ENCODE peak calls at places on chromosomes 4 and X, in four cellular contexts. N is GM12878, Z is H1, E is K562. Y is an unnamed sample.

GRCh38 chr4:175531405-175532091 is 280.5 kb downstream of the GPM6A start:
- DNase-seq in N (no peak), Z (no peak), E (no peak), Y (no peak)

GRCh38 chr4:99816611-99817309 is at the start of gene DAPP1:
- DNase-seq in N (peak; percentile 94), Z (no peak), E (no peak), Y (no peak)

GRCh38 chr4:73019462-73020047 is 50.0 kb downstream of the COX18 start:
- DNase-seq in N (no peak), Z (no peak), E (peak; percentile 22), Y (peak; percentile 23)

GRCh38 chr4:102263024-102263787 is 82.1 kb downstream of the SLC39A8 start:
- DNase-seq in N (no peak), Z (no peak), E (no peak), Y (peak; percentile 41)

GRCh38 chr4:26062221-26062620 is 148.2 kb downstream of the SMIM20 start:
- DNase-seq in N (no peak), Z (no peak), E (no peak), Y (no peak)

GRCh38 chr4:183096276-183096965 is 2.6 kb upstream of the WWC2 start:
- DNase-seq in N (no peak), Z (no peak), E (no peak), Y (no peak)

GRCh38 chr4:133584714-133585113 is 435.6 kb downstream of the PCDH10 start:
- DNase-seq in N (no peak), Z (peak; percentile 49), E (no peak), Y (peak; percentile 3)

GRCh38 chrX:150649096-150649870 is 43.9 kb upstream of the MTMR1 start:
- DNase-seq in N (no peak), Z (no peak), E (no peak), Y (no peak)

GRCh38 chr4:127916512-127916911 is 35.8 kb downstream of the PLK4 start:
- DNase-seq in N (no peak), Z (no peak), E (no peak), Y (no peak)

GRCh38 chr4:10703146-10703545 is 18.6 kb upstream of the CLNK start:
- DNase-seq in N (no peak), Z (no peak), E (no peak), Y (no peak)

GRCh38 chrX:2784026-2784425 is 32.2 kb downstream of the XG start:
- DNase-seq in N (no peak), Z (no peak), E (no peak), Y (no peak)

GRCh38 chr4:151462554-151462953 is 53.6 kb downstream of the FHIP1A start:
- DNase-seq in N (no peak), Z (no peak), E (no peak), Y (no peak)

GRCh38 chr4:71230258-71230594 is 108.6 kb upstream of the SLC4A4 start:
- DNase-seq in N (no peak), Z (no peak), E (no peak), Y (no peak)

GRCh38 chr4:176587920-176588319 is 204.8 kb downstream of the VEGFC start:
- DNase-seq in N (no peak), Z (no peak), E (no peak), Y (no peak)

GRCh38 chrX:54950730-54951375 is 30.2 kb downstream of the TRO start:
- DNase-seq in N (no peak), Z (no peak), E (no peak), Y (no peak)

GRCh38 chr4:141636771-141637460 is 533 bp downstream of the IL15 start:
- DNase-seq in N (no peak), Z (peak; percentile 70), E (no peak), Y (no peak)

GRCh38 chr4:163404080-163404479 is 60.4 kb downstream of the NPY5R start:
- DNase-seq in N (no peak), Z (no peak), E (no peak), Y (no peak)

GRCh38 chr4:53717064-53717549 is 125.8 kb upstream of the LNX1 start:
- DNase-seq in N (no peak), Z (no peak), E (no peak), Y (no peak)

GRCh38 chr4:106868381-106869035 is 167.6 kb downstream of the DKK2 start:
- DNase-seq in N (no peak), Z (no peak), E (no peak), Y (no peak)

GRCh38 chr4:120005527-120005926 is 61.1 kb downstream of the MAD2L1 start:
- DNase-seq in N (no peak), Z (no peak), E (no peak), Y (no peak)

GRCh38 chr4:180449395-180449956 is 1793.7 kb upstream of the TENM3 start:
- DNase-seq in N (no peak), Z (no peak), E (no peak), Y (peak; percentile 46)

GRCh38 chrX:57451426-57452020 is 140.3 kb upstream of the ZXDB start:
- DNase-seq in N (no peak), Z (no peak), E (no peak), Y (no peak)

GRCh38 chrX:78769933-78770332 is 22.4 kb downstream of the LPAR4 start:
- DNase-seq in N (no peak), Z (no peak), E (no peak), Y (no peak)

GRCh38 chrX:104670051-104670450 is 104.1 kb downstream of the IL1RAPL2 start:
- DNase-seq in N (no peak), Z (no peak), E (no peak), Y (no peak)

GRCh38 chr4:20276848-20277247 is 25.1 kb downstream of the SLIT2 start:
- DNase-seq in N (no peak), Z (no peak), E (no peak), Y (no peak)

GRCh38 chr4:7063362-7063761 is 4.5 kb downstream of the GRPEL1 start:
- DNase-seq in N (no peak), Z (no peak), E (no peak), Y (no peak)

GRCh38 chr4:105627620-105628019 is 75.2 kb downstream of the ARHGEF38 start:
- DNase-seq in N (no peak), Z (no peak), E (no peak), Y (no peak)

GRCh38 chr4:75908555-75908954 is 6.3 kb upstream of the PPEF2 start:
- DNase-seq in N (no peak), Z (no peak), E (no peak), Y (no peak)

GRCh38 chr4:145279122-145279960 is 99.0 kb upstream of the OTUD4 start:
- DNase-seq in N (no peak), Z (no peak), E (no peak), Y (no peak)

GRCh38 chr4:85741921-85742591 is 267.1 kb downstream of the ARHGAP24 start:
- DNase-seq in N (no peak), Z (no peak), E (no peak), Y (no peak)

GRCh38 chr4:94595880-94596483 is 144.2 kb downstream of the PDLIM5 start:
- DNase-seq in N (peak; percentile 8), Z (no peak), E (peak; percentile 15), Y (peak; percentile 48)

DNA sequence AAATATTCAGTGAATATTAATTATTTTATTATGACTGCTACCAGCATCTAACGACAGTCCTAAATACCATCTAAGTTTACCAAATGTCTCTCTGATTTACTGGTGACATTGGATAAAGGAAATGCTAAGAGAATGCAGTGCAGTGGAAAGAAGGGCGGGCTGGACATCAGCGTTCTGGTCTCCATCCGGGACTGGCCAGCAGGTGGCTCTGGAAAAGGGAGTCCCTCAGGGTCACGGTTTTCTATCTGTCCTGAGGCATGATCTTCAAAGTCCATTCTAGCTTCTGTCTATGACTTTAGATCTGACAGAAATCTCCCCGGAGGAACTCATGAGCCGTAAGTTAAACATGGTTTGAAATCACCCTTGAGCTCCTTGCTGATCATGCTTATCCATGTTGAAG is 3.3 kb downstream of the TRIM2 start:
- DNase-seq in N (no peak), Z (no peak), E (peak; percentile 46), Y (peak; percentile 28)
- TF ChIP-seq GABPA in N (no peak), Z (no peak), E (no peak), Y (no peak)

GRCh38 chrX:53433651-53434639 is at the start of gene HSD17B10:
- DNase-seq in N (peak; percentile 56), Z (peak; percentile 83), E (peak; percentile 93), Y (peak; percentile 69)
- TF ChIP-seq POLR2A in N (peak; percentile 86), Z (no peak), E (peak; percentile 89), Y (peak; percentile 79)

DNA sequence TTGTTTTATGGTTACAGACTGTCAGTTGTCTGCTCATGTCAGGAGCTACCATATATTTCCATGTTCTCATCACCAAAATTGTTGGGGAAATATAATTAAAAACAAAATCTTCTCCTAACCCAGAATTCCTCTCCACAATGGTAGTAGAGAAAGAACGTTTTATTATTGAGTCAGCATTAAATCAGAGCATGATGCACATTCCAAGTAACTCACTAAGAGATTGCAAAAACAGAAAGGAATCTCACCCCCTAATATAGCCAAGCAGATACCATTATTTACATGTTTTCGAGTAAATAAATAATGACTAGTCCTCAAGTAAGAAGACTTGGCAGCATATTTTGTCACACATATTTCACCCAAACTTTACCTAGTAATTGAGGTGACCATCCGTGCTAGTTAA is 36.2 kb upstream of the ARHGEF6 start:
- DNase-seq in N (no peak), Z (no peak), E (no peak), Y (no peak)
- TF ChIP-seq CREB1 in N (no peak), Z (no peak), E (no peak), Y (no peak)

GRCh38 chrX:13427441-13428054 is 107.7 kb upstream of the ATXN3L start:
- DNase-seq in N (no peak), Z (no peak), E (peak; percentile 7), Y (no peak)

GRCh38 chrX:13428055-13428786 is 108.4 kb upstream of the ATXN3L start:
- DNase-seq in N (no peak), Z (no peak), E (no peak), Y (no peak)

GRCh38 chrX:13430136-13430827 is 110.4 kb upstream of the ATXN3L start:
- DNase-seq in N (no peak), Z (no peak), E (peak; percentile 10), Y (no peak)

GRCh38 chrX:13432376-13432775 is 112.5 kb upstream of the ATXN3L start:
- DNase-seq in N (no peak), Z (no peak), E (no peak), Y (no peak)

DNA sequence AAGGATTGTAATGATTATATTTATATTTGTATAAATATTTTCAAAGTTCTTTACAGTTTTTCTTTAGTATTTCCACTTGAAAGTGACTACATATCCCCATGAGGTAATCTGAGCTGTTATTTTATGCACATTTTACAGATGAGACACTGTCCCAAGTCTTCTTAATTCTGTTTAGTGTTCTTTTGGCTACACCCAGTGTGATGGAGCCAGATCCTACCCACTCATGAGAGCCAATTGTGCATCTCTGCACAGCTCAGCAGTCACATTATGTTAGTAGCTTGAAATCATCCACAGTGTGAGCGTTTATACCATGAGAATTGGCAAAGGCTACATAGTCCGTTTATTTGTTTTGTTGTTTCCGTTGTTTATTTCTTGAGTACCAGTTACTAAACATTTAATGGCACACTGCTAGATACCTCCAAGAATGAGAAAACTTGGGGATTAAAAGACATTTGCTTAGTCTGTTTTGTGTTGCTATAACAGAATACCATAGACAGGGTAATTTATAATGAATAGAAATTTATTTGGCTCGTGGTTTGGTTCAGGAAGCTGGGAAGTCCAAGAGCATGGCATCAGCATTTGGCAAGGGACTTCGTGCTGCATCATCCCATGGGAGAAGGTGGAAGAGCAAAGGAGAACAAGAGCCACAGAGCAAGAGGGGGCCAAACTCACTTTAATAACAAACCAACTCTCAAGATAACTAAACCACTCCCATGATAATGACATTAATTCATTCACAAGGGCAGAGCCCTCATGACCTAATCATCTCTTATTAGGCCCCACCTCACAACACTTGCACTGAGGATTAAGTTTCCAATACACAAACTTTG is 113.1 kb upstream of the ATXN3L start:
- DNase-seq in N (no peak), Z (no peak), E (no peak), Y (no peak)
- TF ChIP-seq GABPA in N (no peak), Z (no peak), E (no peak), Y (no peak)

Y was measured in HepG2.